ENCODE peak calls at places on chromosomes 13 and 19, in four cellular contexts. H, R, C and J are unnamed samples. For H3K36me3, the result is how much of the 10 kb centered on the place peaks cover.

GRCh38 chr19:43763473-43763939 is 8.7 kb upstream of the SMG9 start:
- DNase-seq in H (no peak), C (peak), R (no peak), J (peak)

GRCh38 chr13:106376411-106377112 is 158.9 kb downstream of the EFNB2 start:
- DNase-seq in H (no peak), C (peak), R (peak), J (peak)

GRCh38 chr13:78595819-78596700 is 7.3 kb downstream of the POU4F1 start:
- DNase-seq in H (peak), C (no peak), R (no peak), J (no peak)

GRCh38 chr19:8695911-8696310 is 2.7 kb downstream of the ACTL9 start:
- DNase-seq in C (no peak), H (no peak), R (no peak), J (no peak)

GRCh38 chr13:22837980-22838615 is 342.7 kb upstream of the SGCG start:
- DNase-seq in R (no peak), C (no peak), H (no peak), J (no peak)

GRCh38 chr19:55341191-55342043 is 1.7 kb downstream of the KMT5C start:
- DNase-seq in C (peak), R (peak), H (peak), J (peak)

GRCh38 chr13:38879278-38879677 is 111.4 kb downstream of the STOML3 start:
- DNase-seq in C (no peak), H (no peak), R (no peak), J (no peak)

GRCh38 chr19:51012661-51013190 is 6.8 kb downstream of the KLK10 start:
- DNase-seq in R (no peak), H (peak), C (no peak), J (peak)

GRCh38 chr19:3785938-3786824 is at the start of gene MATK:
- DNase-seq in C (no peak), R (no peak), H (no peak), J (no peak)

GRCh38 chr13:113634279-113635047 is 23.5 kb downstream of the ATP4B start:
- DNase-seq in H (no peak), C (no peak), R (no peak), J (no peak)

GRCh38 chr19:4474504-4475136 is 2.5 kb downstream of the HDGFL2 start:
- DNase-seq in C (peak), R (peak), H (no peak), J (peak)

GRCh38 chr19:632228-633067 is 889 bp downstream of the POLRMT start:
- DNase-seq in R (peak), C (peak), H (no peak), J (peak)

GRCh38 chr19:55146078-55146647 is 2.8 kb downstream of the TNNT1 start:
- DNase-seq in H (no peak), C (peak), R (peak), J (no peak)

GRCh38 chr19:2618611-2619010 is 83.9 kb downstream of the GNG7 start:
- DNase-seq in R (peak), H (no peak), C (peak), J (peak)

GRCh38 chr13:109955598-109955997 is 169.2 kb upstream of the IRS2 start:
- DNase-seq in H (no peak), R (peak), C (peak), J (no peak)

GRCh38 chr13:101596803-101597202 is 144.3 kb downstream of the ITGBL1 start:
- DNase-seq in H (no peak), R (no peak), C (no peak), J (no peak)

GRCh38 chr13:108662528-108662927 is 33.1 kb downstream of the MYO16 start:
- DNase-seq in H (no peak), R (no peak), C (no peak), J (no peak)

GRCh38 chr13:62113145-62113544 is 697.5 kb upstream of the PCDH20 start:
- DNase-seq in R (no peak), C (no peak), H (no peak), J (no peak)

DNA sequence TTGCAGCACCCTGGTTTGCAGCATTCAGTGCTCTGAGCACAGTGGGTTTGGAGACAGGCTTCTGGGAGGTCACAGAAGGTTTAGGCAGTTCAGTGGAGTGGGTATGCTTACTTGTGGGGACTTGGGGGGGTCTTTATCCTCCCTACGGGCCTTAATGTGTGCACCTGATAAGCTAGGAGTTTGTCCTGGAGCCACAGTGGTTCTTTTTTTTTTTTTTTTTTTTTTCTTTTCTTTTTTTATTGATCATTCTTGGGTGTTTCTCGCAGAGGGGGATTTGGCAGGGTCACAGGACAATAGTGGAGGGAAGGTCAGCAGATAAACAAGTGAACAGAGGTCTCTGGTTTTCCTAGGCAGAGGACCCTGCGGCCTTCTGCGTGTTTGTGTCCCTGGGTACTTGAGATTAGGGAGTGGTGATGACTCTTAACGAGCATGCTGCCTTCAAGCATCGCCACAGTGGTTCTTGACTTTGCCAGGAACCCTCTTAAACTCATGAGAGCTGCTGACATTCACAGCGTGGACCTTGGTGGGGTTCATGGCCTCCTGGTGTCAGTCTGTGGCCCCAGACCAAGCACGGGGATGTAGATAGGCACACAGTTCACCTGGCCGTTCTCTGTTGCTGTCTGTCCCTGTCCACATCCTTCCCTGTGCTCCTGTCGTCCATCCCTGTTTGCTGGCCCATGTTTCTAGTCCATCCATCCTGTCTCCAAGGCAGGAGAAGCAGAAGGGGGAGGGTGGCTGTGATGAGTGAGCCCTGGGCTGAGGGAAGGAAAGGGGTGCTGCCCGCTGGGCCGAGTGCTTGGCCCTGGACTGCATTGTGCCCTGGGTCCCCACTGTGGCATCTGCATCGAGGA is 2.7 kb downstream of the EGLN2 start:
- DNase-seq in C (peak), H (peak), R (no peak), J (no peak)
- H3K36me3 ChIP-seq in C (under half), H (under half), R (under half), J (under half)

GRCh38 chr19:48470856-48471255 is 1.7 kb downstream of the CYTH2 start:
- DNase-seq in H (no peak), C (no peak), R (no peak), J (no peak)
- H3K36me3 ChIP-seq in H (under half), C (under half), R (under half), J (under half)

GRCh38 chr13:51742611-51743010 is 61.4 kb downstream of the DHRS12 start:
- DNase-seq in H (no peak), R (no peak), C (no peak), J (no peak)
- H3K36me3 ChIP-seq in H (under half), R (under half), C (under half), J (under half)

GRCh38 chr13:43661321-43661720 is 125.5 kb downstream of the ENOX1 start:
- DNase-seq in C (no peak), H (no peak), R (no peak), J (no peak)

GRCh38 chr13:43664700-43665191 is 122.0 kb downstream of the ENOX1 start:
- DNase-seq in R (peak), H (no peak), C (peak), J (peak)

GRCh38 chr13:43662976-43663375 is 123.8 kb downstream of the ENOX1 start:
- DNase-seq in H (no peak), C (no peak), R (no peak), J (no peak)

GRCh38 chr13:43665388-43665787 is 121.4 kb downstream of the ENOX1 start:
- DNase-seq in R (no peak), C (no peak), H (no peak), J (no peak)

GRCh38 chr13:43663474-43664090 is 123.2 kb downstream of the ENOX1 start:
- DNase-seq in H (no peak), C (peak), R (peak), J (peak)
- H3K36me3 ChIP-seq in H (under half), C (under half), R (under half), J (under half)